ENCODE peak calls at places on chromosomes 2 and 18, in seven cellular contexts. One of them, this sample, is unnamed.

GRCh38 chr18:2413352-2413751 is 158.0 kb downstream of the METTL4 start:
- DNase-seq in endodermal cell: no peak
- DNase-seq in activated T-cell treated with anti-CD3 and anti-CD28 coated beads for 1 hour: no peak
- DNase-seq in AML-193: no peak
- DNase-seq in astrocyte of the spinal cord: no peak
- DNase-seq in nucleus accumbens: no peak
- DNase-seq in mucosa of descending colon: no peak
- DNase-seq in this sample: no peak

GRCh38 chr2:241862093-241862492 is 3.4 kb upstream of the PDCD1 start:
- DNase-seq in endodermal cell: no peak
- DNase-seq in activated T-cell treated with anti-CD3 and anti-CD28 coated beads for 1 hour: no peak
- DNase-seq in AML-193: no peak
- DNase-seq in astrocyte of the spinal cord: no peak
- DNase-seq in nucleus accumbens: no peak
- DNase-seq in mucosa of descending colon: no peak
- DNase-seq in this sample: peak

GRCh38 chr2:54384301-54385035 is 71.7 kb upstream of the SPTBN1 start:
- DNase-seq in endodermal cell: peak
- DNase-seq in activated T-cell treated with anti-CD3 and anti-CD28 coated beads for 1 hour: no peak
- DNase-seq in AML-193: no peak
- DNase-seq in astrocyte of the spinal cord: no peak
- DNase-seq in nucleus accumbens: peak
- DNase-seq in mucosa of descending colon: no peak
- DNase-seq in this sample: no peak

GRCh38 chr18:12849548-12849947 is 34.5 kb downstream of the PTPN2 start:
- DNase-seq in endodermal cell: no peak
- DNase-seq in activated T-cell treated with anti-CD3 and anti-CD28 coated beads for 1 hour: no peak
- DNase-seq in AML-193: no peak
- DNase-seq in astrocyte of the spinal cord: no peak
- DNase-seq in nucleus accumbens: no peak
- DNase-seq in mucosa of descending colon: no peak
- DNase-seq in this sample: no peak

GRCh38 chr2:219701847-219702634 is 74.6 kb downstream of the SLC4A3 start:
- DNase-seq in endodermal cell: peak
- DNase-seq in activated T-cell treated with anti-CD3 and anti-CD28 coated beads for 1 hour: no peak
- DNase-seq in AML-193: no peak
- DNase-seq in astrocyte of the spinal cord: peak
- DNase-seq in nucleus accumbens: no peak
- DNase-seq in mucosa of descending colon: no peak
- DNase-seq in this sample: no peak

GRCh38 chr18:50558157-50558556 is 1.7 kb upstream of the MAPK4 start:
- DNase-seq in endodermal cell: no peak
- DNase-seq in activated T-cell treated with anti-CD3 and anti-CD28 coated beads for 1 hour: no peak
- DNase-seq in AML-193: no peak
- DNase-seq in astrocyte of the spinal cord: no peak
- DNase-seq in nucleus accumbens: no peak
- DNase-seq in mucosa of descending colon: no peak
- DNase-seq in this sample: no peak

GRCh38 chr18:58496937-58497336 is 132.0 kb downstream of the ALPK2 start:
- DNase-seq in endodermal cell: peak
- DNase-seq in activated T-cell treated with anti-CD3 and anti-CD28 coated beads for 1 hour: no peak
- DNase-seq in AML-193: no peak
- DNase-seq in astrocyte of the spinal cord: no peak
- DNase-seq in nucleus accumbens: no peak
- DNase-seq in mucosa of descending colon: no peak
- DNase-seq in this sample: no peak

GRCh38 chr2:8571286-8571791 is 110.5 kb upstream of the ID2 start:
- DNase-seq in endodermal cell: no peak
- DNase-seq in activated T-cell treated with anti-CD3 and anti-CD28 coated beads for 1 hour: no peak
- DNase-seq in AML-193: no peak
- DNase-seq in astrocyte of the spinal cord: no peak
- DNase-seq in nucleus accumbens: no peak
- DNase-seq in mucosa of descending colon: no peak
- DNase-seq in this sample: peak

GRCh38 chr2:109701362-109701761 is 87.2 kb downstream of the SOWAHC start:
- DNase-seq in endodermal cell: no peak
- DNase-seq in activated T-cell treated with anti-CD3 and anti-CD28 coated beads for 1 hour: no peak
- DNase-seq in AML-193: no peak
- DNase-seq in astrocyte of the spinal cord: no peak
- DNase-seq in nucleus accumbens: no peak
- DNase-seq in mucosa of descending colon: no peak
- DNase-seq in this sample: no peak

GRCh38 chr18:62445386-62445917 is 77.4 kb upstream of the ZCCHC2 start:
- DNase-seq in endodermal cell: no peak
- DNase-seq in activated T-cell treated with anti-CD3 and anti-CD28 coated beads for 1 hour: no peak
- DNase-seq in AML-193: no peak
- DNase-seq in astrocyte of the spinal cord: no peak
- DNase-seq in nucleus accumbens: no peak
- DNase-seq in mucosa of descending colon: no peak
- DNase-seq in this sample: no peak

GRCh38 chr2:33412920-33413319 is 63.5 kb upstream of the RASGRP3 start:
- DNase-seq in endodermal cell: no peak
- DNase-seq in activated T-cell treated with anti-CD3 and anti-CD28 coated beads for 1 hour: no peak
- DNase-seq in AML-193: peak
- DNase-seq in astrocyte of the spinal cord: peak
- DNase-seq in nucleus accumbens: no peak
- DNase-seq in mucosa of descending colon: no peak
- DNase-seq in this sample: peak

GRCh38 chr2:44358498-44358897 is 2.8 kb downstream of the PREPL start:
- DNase-seq in endodermal cell: no peak
- DNase-seq in activated T-cell treated with anti-CD3 and anti-CD28 coated beads for 1 hour: peak
- DNase-seq in AML-193: no peak
- DNase-seq in astrocyte of the spinal cord: peak
- DNase-seq in nucleus accumbens: no peak
- DNase-seq in mucosa of descending colon: peak
- DNase-seq in this sample: peak

GRCh38 chr2:80496770-80497169 is 192.2 kb upstream of the LRRTM1 start:
- DNase-seq in endodermal cell: no peak
- DNase-seq in activated T-cell treated with anti-CD3 and anti-CD28 coated beads for 1 hour: no peak
- DNase-seq in AML-193: no peak
- DNase-seq in astrocyte of the spinal cord: peak
- DNase-seq in nucleus accumbens: no peak
- DNase-seq in mucosa of descending colon: no peak
- DNase-seq in this sample: no peak

This sample was measured in osteoblast.